ENCODE peak calls at places on chromosomes 12 and 14, in four cellular contexts. G is stomach, E is uterus, W is H1. A is an unnamed sample.

GRCh38 chr14:92510972-92511371 is 2.6 kb upstream of the RIN3 start:
- DNase-seq in G (no peak), E (no peak), W (no peak), A (no peak)

GRCh38 chr14:78508023-78508422 is 337.9 kb downstream of the NRXN3 start:
- DNase-seq in G (no peak), E (no peak), W (no peak), A (no peak)

GRCh38 chr12:51898937-51899336 is 8.4 kb upstream of the ACVRL1 start:
- DNase-seq in G (no peak), E (no peak), W (no peak), A (no peak)

GRCh38 chr14:70776197-70776596 is 33.1 kb downstream of the MAP3K9 start:
- DNase-seq in G (no peak), E (no peak), W (no peak), A (no peak)

GRCh38 chr12:6167327-6168280 is 32.6 kb upstream of the CD9 start:
- DNase-seq in G (peak; percentile 44), E (peak; percentile 62), W (no peak), A (no peak)

GRCh38 chr14:64440494-64440893 is 24.8 kb upstream of the AKAP5 start:
- DNase-seq in G (no peak), E (no peak), W (no peak), A (no peak)

GRCh38 chr12:979355-979754 is 11.7 kb upstream of the ERC1 start:
- DNase-seq in G (no peak), E (no peak), W (no peak), A (no peak)

GRCh38 chr12:113080692-113081091 is 24.2 kb downstream of the DTX1 start:
- DNase-seq in G (no peak), E (no peak), W (no peak), A (no peak)

GRCh38 chr12:109767991-109768900 is 54.6 kb downstream of the FAM222A start:
- DNase-seq in G (peak; percentile 21), E (no peak), W (peak; percentile 42), A (no peak)

GRCh38 chr14:34874386-34875030 is 652 bp downstream of the BAZ1A start:
- DNase-seq in G (peak; percentile 52), E (peak; percentile 30), W (peak; percentile 81), A (peak; percentile 49)

GRCh38 chr14:34872822-34873590 is 2.2 kb downstream of the BAZ1A start:
- DNase-seq in G (no peak), E (peak; percentile 51), W (no peak), A (peak; percentile 62)

GRCh38 chr14:34873591-34874385 is 1.4 kb downstream of the BAZ1A start:
- DNase-seq in G (peak; percentile 82), E (peak; percentile 75), W (peak; percentile 79), A (peak; percentile 82)

DNA sequence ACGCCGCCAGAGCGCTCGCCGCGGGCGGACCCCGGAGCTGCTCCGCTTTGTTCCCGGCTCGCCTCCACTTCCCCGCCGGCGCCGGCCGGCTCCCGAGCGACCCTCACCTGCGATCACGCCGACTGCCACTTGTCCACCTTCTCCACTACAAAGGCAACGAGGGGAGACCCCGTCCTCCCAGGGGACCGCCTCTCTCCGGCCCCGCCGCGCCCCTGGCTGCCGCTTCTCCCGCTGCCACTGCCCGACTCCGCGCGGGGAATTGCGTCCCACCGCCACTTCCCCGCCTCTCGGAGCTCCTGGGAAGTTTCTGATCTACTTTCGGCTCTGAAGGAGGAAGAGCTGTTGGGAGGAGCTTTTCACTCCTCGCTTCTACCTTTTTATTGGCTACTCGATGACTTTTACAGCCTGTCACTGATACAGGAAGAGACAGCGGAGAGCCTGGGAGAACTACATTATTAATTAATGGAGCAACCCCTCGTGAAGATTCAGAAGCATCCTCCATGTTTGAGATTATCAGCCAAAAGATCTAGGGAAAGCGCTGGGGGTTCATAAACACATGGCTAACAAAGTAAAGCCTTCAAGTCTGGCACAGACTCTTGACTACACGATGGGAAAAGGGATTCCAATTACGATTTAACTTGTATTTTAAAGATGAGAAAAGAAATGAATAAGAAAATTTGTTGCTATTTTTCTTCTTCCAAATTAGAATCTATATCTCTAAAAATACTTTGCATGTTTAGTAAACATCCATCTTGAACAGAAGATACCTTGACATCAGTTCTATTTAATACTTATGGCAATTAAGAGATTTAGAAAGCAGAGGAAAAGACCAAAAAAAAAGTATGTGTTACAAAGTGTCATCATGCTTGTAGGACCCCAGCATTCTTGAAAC is at the start of gene BAZ1A:
- DNase-seq in G (peak; percentile 64), E (peak; percentile 67), W (no peak), A (peak; percentile 73)
- TF ChIP-seq POLR2A in G (no peak), E (peak; percentile 80), W (peak; percentile 65), A (peak; percentile 27)

DNA sequence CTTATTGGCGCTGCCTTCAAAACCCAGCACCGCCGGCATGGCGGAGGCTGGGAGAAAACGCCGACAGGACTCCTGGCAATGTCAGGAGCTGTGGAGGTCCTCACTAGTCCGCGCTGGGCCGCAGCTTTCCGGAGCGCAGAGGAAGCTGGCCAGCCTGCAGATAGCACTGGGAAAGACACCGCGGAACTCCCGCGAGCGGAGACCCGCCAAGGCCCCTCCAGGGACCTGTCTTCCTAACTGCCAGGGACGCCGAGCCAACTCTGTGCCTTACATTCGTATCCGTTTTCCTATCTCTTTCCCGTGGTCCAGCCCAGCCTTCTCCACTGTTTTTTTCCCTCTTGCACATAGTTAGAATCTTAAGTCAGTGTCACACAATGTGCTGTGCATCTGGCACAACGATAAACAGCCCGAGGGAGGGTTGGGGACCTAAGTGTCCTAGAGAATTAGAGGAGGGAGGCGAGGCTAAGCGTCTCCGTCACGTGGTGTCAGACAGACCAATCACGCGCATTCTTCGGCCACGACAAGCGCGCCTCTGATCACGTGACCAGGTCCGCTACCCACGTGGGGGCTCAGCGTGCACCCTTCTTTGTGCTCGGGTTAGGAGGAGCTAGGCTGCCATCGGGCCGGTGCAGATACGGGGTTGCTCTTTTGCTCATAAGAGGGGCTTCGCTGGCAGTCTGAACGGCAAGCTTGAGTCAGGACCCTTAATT is at the start of the genes APEX1 and OSGEP:
- DNase-seq in G (peak; percentile 98), E (peak; percentile 98), W (peak; percentile 95), A (peak; percentile 99)
- TF ChIP-seq POLR2A in G (no peak), E (peak; percentile 89), W (peak; percentile 96), A (no peak)

DNA sequence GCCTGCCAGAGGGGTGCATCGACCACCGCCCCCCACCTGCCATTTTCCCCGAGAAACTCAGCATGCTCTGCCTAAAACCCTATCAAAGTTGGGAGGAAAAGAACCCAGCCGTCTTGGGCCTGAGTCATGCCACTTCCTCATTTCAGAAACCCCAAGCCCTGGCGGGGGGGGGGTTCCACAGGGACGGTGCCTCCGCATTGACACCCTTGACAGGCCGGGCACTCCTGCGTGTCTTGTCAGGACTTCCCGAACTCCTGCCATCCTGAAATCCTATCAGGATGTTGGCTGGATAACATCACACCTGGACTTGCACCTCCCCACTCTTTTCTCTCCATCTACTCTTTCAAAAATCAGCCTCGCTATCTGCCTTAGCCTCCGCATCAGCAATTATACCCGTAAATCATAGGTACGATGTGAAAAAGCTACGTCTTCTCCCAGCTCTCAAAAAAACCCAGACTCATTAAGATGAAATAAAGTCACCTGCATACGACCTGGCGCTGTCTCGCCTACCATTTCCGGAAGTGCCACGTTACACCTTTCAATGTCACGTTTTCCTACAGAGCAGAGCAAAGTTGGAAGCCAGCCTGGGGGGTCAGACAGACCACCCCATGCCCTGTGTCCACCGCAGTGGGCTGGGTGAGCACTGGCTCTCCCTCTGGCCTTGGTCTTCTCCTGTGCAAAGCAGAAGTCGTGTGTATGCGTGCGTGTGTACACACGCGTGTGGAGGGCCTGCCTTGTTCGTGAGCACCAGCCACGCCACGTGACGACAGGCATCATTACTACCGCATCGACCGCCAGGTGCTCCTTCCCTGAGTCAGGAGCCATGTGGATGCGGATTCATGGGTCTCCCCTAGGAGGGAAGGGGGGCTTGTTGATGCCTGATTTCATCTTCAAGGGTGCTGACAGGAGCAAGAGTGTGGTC is 96.7 kb downstream of the RFLNA start:
- DNase-seq in G (peak; percentile 55), E (peak; percentile 77), W (no peak), A (no peak)
- TF ChIP-seq POLR2A in G (no peak), E (no peak), W (no peak), A (no peak)

DNA sequence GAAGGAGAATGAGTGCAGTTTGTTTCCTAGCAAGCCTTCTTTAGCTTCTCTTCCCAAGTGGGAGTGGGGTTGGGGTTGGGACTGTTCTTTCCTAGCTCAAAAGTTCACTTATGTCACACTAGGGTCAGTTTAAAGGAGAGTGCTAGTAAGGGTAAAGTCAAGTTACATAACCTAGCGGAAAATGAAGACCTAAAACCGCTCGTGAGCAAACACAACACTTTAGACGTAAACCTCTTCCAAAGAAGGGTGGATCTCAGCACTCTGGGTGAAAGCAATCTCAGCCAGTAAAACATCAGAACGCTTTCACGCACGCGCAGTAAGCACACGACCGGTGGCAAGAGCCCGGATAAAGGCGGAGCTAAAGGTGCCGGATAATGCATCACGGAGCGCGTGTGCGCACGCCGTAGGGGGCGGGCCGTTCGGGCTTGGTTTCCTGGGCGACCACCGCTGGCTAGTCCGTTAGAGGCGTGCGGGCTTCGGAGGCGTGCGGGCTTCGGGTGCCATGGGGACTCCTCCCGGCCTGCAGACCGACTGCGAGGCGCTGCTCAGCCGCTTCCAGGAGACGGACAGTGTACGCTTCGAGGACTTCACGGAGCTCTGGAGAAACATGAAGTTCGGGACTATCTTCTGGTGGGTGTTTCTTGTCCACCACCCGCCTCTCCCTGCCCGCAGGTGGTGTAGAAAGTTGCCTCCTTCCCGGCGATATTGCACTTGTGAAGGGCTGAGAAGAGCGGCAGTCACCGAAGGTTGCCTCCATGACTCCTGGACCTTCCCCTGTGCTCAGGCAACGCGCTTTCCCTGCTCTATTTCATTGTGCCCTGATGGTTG is at the start of gene SNAPC1:
- DNase-seq in G (peak; percentile 97), E (peak; percentile 97), W (peak; percentile 97), A (peak; percentile 98)
- TF ChIP-seq POLR2A in G (no peak), E (peak; percentile 84), W (peak; percentile 95), A (peak; percentile 98)

DNA sequence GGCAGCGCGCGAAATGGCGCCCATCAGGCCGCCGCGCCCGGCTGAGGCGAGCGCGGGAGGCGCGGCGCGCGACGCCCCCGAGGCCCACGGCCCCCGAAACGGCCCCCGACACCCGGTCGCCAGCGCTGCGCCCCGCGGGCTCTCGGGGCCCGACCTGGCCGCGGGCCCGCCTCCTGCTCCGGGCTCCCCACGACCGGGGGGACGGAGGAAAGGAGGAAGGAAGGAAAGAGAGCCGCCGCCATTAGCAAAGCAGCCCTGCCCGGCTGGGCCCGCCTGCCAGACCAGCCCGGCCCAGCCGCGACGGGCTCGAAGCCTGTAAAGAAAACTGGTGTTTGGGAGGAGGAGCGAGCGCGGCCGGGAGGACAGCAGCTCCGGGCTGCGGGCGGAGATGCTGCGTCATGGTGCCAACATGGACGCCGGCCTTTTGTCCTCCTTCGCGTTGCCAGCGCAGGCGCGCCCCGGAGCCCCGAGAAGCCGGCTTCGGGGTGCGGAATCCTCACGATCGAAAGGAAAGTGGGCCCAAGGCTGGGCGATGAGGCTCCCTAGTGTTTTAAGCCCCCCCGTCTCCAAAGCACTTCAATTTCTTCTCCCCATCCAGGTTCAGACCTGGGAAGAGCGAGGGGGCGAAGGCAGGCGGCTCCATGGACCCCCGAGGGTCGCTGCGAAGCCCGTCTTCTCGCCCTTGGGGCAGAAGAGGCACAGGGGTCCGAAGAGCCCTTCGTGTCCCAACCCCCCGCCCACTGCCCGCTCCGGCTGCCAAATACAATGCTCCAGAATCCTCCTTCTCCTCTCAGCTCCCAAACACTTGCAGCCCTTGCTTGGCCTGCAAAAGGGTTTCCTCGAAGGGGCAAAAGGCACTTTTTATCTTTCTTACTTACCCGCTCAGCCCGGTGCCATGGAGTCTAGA is 2.9 kb upstream of the SETD1B start:
- DNase-seq in G (peak; percentile 83), E (peak; percentile 76), W (no peak), A (peak; percentile 84)
- TF ChIP-seq POLR2A in G (no peak), E (peak; percentile 68), W (peak; percentile 86), A (peak; percentile 88)

GRCh38 chr14:102046337-102047278 is 40.2 kb downstream of the HSP90AA1 start:
- DNase-seq in G (peak; percentile 92), E (peak; percentile 69), W (peak; percentile 81), A (peak; percentile 99)
- TF ChIP-seq POLR2A in G (no peak), E (no peak), W (peak; percentile 15), A (no peak)

GRCh38 chr14:49971156-49972141 is 78.6 kb downstream of the ARF6 start:
- DNase-seq in G (no peak), E (no peak), W (no peak), A (no peak)
- TF ChIP-seq POLR2A in G (no peak), E (no peak), W (no peak), A (no peak)